ENCODE peak calls at places on chromosome 6, in five cellular contexts. X is lower leg skin, E is astrocyte of the cerebellum, N is upper lobe of left lung, O is SK-N-SH. P is an unnamed sample.

GRCh38 chr6:152167639-152168603 is 360.4 kb downstream of the ESR1 start:
- DNase-seq in X (no peak), E (no peak), N (no peak), O (no peak), P (no peak)

GRCh38 chr6:54618597-54618996 is 228.0 kb upstream of the FAM83B start:
- DNase-seq in X (no peak), E (no peak), N (no peak), O (no peak), P (no peak)

GRCh38 chr6:33411632-33412005 is 805 bp downstream of the PHF1 start:
- DNase-seq in X (no peak), E (no peak), N (no peak), O (no peak), P (no peak)

GRCh38 chr6:43926644-43927524 is 156.9 kb downstream of the VEGFA start:
- DNase-seq in X (no peak), E (peak), N (peak), O (peak), P (peak)

GRCh38 chr6:75813476-75814250 is 64.6 kb downstream of the MYO6 start:
- DNase-seq in X (no peak), E (no peak), N (no peak), O (no peak), P (no peak)

GRCh38 chr6:132598473-132598872 is 8.9 kb upstream of the TAAR5 start:
- DNase-seq in X (no peak), E (no peak), N (no peak), O (peak), P (peak)

GRCh38 chr6:132053523-132053922 is 102.4 kb upstream of the CCN2 start:
- DNase-seq in X (no peak), E (no peak), N (no peak), O (no peak), P (no peak)

GRCh38 chr6:124535746-124536145 is 426.5 kb upstream of the RNF217 start:
- DNase-seq in X (no peak), E (peak), N (no peak), O (no peak), P (no peak)

GRCh38 chr6:142381845-142382378 is 80.1 kb downstream of the ADGRG6 start:
- DNase-seq in X (no peak), E (peak), N (no peak), O (no peak), P (no peak)

GRCh38 chr6:19691465-19692167 is 145.6 kb upstream of the ID4 start:
- DNase-seq in X (no peak), E (no peak), N (no peak), O (peak), P (no peak)

GRCh38 chr6:163771180-163771579 is 356.7 kb downstream of the QKI start:
- DNase-seq in X (no peak), E (no peak), N (no peak), O (no peak), P (no peak)

GRCh38 chr6:150755042-150755441 is 110.5 kb upstream of the MTHFD1L start:
- DNase-seq in X (no peak), E (no peak), N (no peak), O (no peak), P (peak)

GRCh38 chr6:20712011-20712410 is 177.8 kb downstream of the CDKAL1 start:
- DNase-seq in X (no peak), E (no peak), N (no peak), O (no peak), P (no peak)

GRCh38 chr6:31010393-31011060 is at the start of gene MUC22:
- DNase-seq in X (no peak), E (peak), N (no peak), O (no peak), P (no peak)

GRCh38 chr6:11779308-11780096 is 899 bp upstream of the ADTRP start:
- DNase-seq in X (no peak), E (no peak), N (peak), O (no peak), P (no peak)

GRCh38 chr6:50846109-50846859 is 27.6 kb downstream of the TFAP2B start:
- DNase-seq in X (no peak), E (no peak), N (no peak), O (no peak), P (no peak)

GRCh38 chr6:11805259-11806053 is 26.9 kb upstream of the ADTRP start:
- DNase-seq in X (no peak), E (no peak), N (no peak), O (no peak), P (no peak)

DNA sequence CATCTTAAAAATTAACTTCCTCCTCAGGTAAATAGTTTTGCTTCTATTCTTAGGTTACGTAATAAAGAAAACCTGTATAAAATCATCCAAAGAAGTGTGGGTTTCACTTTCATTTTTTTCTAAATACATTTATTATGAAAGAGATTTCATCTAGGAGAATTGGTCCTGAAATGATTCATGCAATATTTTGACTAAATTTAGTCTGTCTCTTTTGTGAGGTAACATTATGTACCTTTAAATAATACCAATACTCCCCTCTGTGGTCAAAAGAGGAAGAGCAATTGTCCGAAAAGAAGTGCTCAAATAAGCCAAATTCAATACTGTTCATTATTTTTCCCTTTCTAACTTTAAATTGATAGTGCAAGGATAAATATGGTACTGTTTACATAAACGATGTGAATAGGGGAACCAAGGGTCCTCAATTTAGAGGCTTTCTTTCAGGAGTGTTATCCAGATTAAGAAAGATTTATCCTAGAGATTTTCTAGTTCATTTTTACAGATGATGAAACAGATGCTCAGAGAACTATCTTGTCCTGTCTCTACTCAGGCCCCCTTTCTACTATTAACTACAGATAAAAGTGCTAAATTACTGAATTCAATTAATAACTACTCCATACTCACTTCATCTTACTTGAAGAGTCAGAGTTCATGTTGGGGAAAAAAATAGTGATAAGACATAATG is 26.2 kb downstream of the CYP39A1 start:
- DNase-seq in X (no peak), E (peak), N (no peak), O (peak), P (no peak)
- H3K4me3 ChIP-seq in X (no peak), E (no peak), N (no peak), O (no peak), P (no peak)

GRCh38 chr6:87789900-87790290 is 87.9 kb upstream of the AKIRIN2 start:
- DNase-seq in X (no peak), E (no peak), N (no peak), O (no peak), P (no peak)

GRCh38 chr6:87789198-87789899 is 87.3 kb upstream of the AKIRIN2 start:
- DNase-seq in X (peak), E (no peak), N (peak), O (no peak), P (no peak)

GRCh38 chr6:87788141-87788540 is 86.1 kb upstream of the AKIRIN2 start:
- DNase-seq in X (no peak), E (no peak), N (no peak), O (no peak), P (no peak)

GRCh38 chr6:87784690-87785089 is 82.7 kb upstream of the AKIRIN2 start:
- DNase-seq in X (no peak), E (no peak), N (peak), O (no peak), P (no peak)

DNA sequence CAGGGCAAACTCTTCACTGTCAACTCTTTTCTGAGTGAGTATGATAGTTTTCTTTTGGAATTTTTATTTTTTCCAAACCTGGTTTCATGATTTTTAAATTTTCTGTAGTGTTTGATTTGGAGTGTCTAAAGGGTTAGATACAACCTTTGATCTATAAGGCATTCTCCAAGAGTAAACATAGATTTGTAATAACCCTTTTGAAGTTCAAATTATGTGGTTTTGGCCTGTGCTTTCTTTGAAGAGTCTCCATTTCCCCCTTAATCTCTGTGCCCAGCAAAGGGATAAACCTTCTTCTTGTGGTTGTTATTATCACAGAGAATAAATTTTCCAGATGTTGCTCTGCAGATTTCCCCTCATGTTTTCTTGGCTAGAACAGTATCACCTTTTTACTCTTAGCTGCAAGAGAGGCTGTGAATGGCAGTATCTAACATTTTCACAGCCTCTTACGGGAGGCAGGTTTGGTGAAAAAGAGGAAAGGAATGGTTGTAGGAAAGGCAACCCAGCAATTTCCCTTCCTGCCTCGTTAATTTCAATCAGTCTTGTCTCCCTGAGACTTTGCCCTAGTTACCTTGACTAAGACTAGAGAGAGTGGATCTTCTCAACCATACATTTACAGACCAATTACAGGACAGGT is 83.3 kb upstream of the AKIRIN2 start:
- DNase-seq in X (no peak), E (no peak), N (no peak), O (no peak), P (no peak)
- H3K4me3 ChIP-seq in X (no peak), E (no peak), N (no peak), O (no peak), P (no peak)

GRCh38 chr6:169650959-169651292 is 50.9 kb downstream of the WDR27 start:
- DNase-seq in X (no peak), E (no peak), N (no peak), O (no peak), P (no peak)
- H3K4me3 ChIP-seq in X (no peak), E (no peak), N (no peak), O (no peak), P (no peak)

GRCh38 chr6:100457251-100457990 is 7.3 kb downstream of the SIM1 start:
- DNase-seq in X (no peak), E (no peak), N (no peak), O (no peak), P (no peak)
- H3K4me3 ChIP-seq in X (no peak), E (no peak), N (no peak), O (no peak), P (no peak)

DNA sequence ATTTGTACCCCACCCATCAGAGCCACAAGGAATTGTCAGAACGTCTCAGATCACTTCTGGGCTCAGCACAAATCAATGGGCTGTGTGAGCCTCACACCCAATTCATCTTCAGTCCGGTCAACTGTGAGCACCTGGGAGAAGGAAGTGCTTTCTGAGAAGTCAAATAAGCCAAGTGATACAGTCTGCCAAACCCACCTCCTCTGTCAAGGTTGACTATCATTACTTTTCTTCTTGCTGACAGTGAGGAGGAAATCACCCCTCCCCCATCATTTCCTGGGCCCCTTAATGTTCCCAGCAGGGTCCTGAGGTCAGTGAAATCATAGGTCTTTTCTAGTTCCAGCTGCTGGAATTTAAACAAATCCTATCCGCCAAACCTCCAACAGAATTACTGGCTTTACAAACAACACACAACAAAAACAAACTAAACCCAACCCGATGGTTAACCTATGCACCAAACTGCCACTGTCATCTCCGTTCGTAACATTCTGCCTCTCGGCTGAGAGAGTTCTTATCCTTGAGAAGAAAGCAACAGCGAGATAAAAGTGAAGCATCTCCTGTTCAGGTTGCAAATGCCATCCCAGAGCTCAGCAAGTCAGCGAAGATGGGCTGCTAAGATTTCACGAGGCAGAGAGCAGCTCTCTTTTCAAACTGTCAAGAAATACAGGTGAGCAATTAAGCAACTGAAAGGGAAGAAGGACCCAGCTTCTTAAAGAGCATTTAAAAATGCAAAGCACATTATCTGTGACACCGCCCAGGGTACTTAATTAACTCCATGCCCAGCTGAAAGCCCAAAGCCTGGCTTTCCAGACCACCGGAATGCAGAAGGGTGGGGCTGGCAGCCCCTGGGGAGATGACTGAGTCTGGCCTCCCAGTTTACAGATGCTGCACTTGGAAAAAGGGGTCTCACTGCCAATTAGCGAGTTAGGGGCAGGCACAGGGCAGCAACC is 24.7 kb downstream of the GFOD1 start:
- DNase-seq in X (no peak), E (no peak), N (no peak), O (no peak), P (no peak)
- H3K4me3 ChIP-seq in X (no peak), E (no peak), N (no peak), O (no peak), P (no peak)

GRCh38 chr6:154229796-154230195 is 126.8 kb downstream of the IPCEF1 start:
- DNase-seq in X (no peak), E (no peak), N (no peak), O (no peak), P (no peak)
- H3K4me3 ChIP-seq in X (no peak), E (no peak), N (no peak), O (no peak), P (no peak)

GRCh38 chr6:42022755-42023384 is 27.5 kb upstream of the TAF8 start:
- DNase-seq in X (no peak), E (no peak), N (no peak), O (no peak), P (no peak)

GRCh38 chr6:42025790-42026311 is 24.5 kb upstream of the TAF8 start:
- DNase-seq in X (no peak), E (no peak), N (no peak), O (no peak), P (no peak)

GRCh38 chr6:42025066-42025789 is 25.1 kb upstream of the TAF8 start:
- DNase-seq in X (no peak), E (no peak), N (no peak), O (no peak), P (no peak)

GRCh38 chr6:42020967-42021366 is 29.4 kb upstream of the TAF8 start:
- DNase-seq in X (no peak), E (no peak), N (no peak), O (no peak), P (no peak)

GRCh38 chr6:42021847-42022754 is 28.2 kb upstream of the TAF8 start:
- DNase-seq in X (no peak), E (no peak), N (no peak), O (no peak), P (no peak)
- H3K4me3 ChIP-seq in X (no peak), E (no peak), N (no peak), O (no peak), P (no peak)

GRCh38 chr6:1314617-1315016 is 2.7 kb downstream of the FOXQ1 start:
- DNase-seq in X (no peak), E (no peak), N (no peak), O (no peak), P (no peak)
- H3K4me3 ChIP-seq in X (no peak), E (no peak), N (no peak), O (no peak), P (no peak)

GRCh38 chr6:89353118-89353556 is 615 bp upstream of the UBE2J1 start:
- DNase-seq in X (no peak), E (no peak), N (no peak), O (no peak), P (no peak)

GRCh38 chr6:89357390-89357789 is 4.9 kb upstream of the UBE2J1 start:
- DNase-seq in X (no peak), E (no peak), N (no peak), O (no peak), P (no peak)

GRCh38 chr6:89356644-89357043 is 4.1 kb upstream of the UBE2J1 start:
- DNase-seq in X (no peak), E (no peak), N (no peak), O (no peak), P (no peak)

GRCh38 chr6:89353702-89354392 is 1.3 kb upstream of the UBE2J1 start:
- DNase-seq in X (no peak), E (no peak), N (no peak), O (no peak), P (no peak)

DNA sequence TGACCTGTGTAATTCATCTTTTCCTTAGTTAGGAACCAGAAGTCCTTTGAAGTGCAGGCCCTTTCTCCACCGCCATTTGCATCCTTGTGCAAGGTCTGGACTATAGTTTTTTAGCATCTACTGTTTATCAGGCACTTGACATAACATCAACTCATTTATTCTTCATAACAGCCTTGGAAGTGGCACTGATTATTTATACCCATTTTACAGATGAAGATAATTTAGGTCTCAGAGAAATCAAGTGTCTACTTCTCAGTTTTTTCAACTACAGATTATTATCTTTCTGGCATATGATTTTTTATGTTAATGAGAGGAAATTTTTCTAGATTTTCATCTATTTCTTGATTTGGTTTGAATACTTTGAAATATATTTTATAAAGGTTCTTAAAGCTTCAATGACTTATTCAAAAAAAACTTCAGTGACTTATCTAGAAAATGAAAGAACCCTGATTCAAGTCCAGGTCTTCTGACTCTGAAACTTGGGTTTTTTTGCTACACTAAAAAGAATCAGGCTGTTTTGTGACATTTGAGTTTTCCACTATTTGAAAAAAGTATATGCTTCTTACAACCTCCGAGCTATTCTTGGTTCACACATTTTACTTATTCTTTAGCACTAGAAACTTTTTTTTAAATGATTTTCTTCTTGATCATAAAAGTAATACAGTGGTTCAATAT is 3.1 kb upstream of the UBE2J1 start:
- DNase-seq in X (no peak), E (no peak), N (no peak), O (no peak), P (no peak)
- H3K4me3 ChIP-seq in X (no peak), E (no peak), N (no peak), O (no peak), P (no peak)